ENCODE peak calls at places on chromosomes 3 and 15, in five cellular contexts. D is naive thymus-derived CD4-positive, alpha-beta T cell; U is colonic mucosa; X is NCI-H510A treated with DMSO at 0.1 percent for 48 hours; G is activated T-helper 1 cell treated with Interleukin-2 at 50 U/mL for 16 hours. W is an unnamed sample.

GRCh38 chr3:42846682-42847522 is 28.8 kb downstream of the CYP8B1 start:
- DNase-seq in G (no peak), U (no peak), X (no peak), D (no peak), W (no peak)

GRCh38 chr15:36161781-36162212 is 417.6 kb upstream of the CDIN1 start:
- DNase-seq in U (no peak), X (no peak), D (no peak), G (no peak), W (no peak)

GRCh38 chr3:101849714-101850326 is 506 bp downstream of the NFKBIZ start:
- DNase-seq in X (peak), G (peak), U (no peak), D (peak), W (peak)

GRCh38 chr15:69034352-69034751 is 19.9 kb downstream of the NOX5 start:
- DNase-seq in U (no peak), D (no peak), X (no peak), G (no peak), W (no peak)

GRCh38 chr3:24963762-24964625 is 464.1 kb upstream of the RARB start:
- DNase-seq in U (no peak), G (no peak), X (peak), D (no peak), W (no peak)

GRCh38 chr3:19506171-19506570 is 357.9 kb downstream of the KCNH8 start:
- DNase-seq in D (no peak), X (no peak), U (no peak), G (no peak), W (no peak)

GRCh38 chr3:52983336-52983807 is 62.5 kb downstream of the SFMBT1 start:
- DNase-seq in D (no peak), U (no peak), G (peak), X (no peak), W (peak)

GRCh38 chr3:62795978-62796635 is 79.1 kb downstream of the CADPS start:
- DNase-seq in U (no peak), G (no peak), D (no peak), X (no peak), W (no peak)

GRCh38 chr3:194632983-194633348 is 253 bp downstream of the TMEM44 start:
- DNase-seq in D (no peak), X (no peak), U (peak), G (no peak), W (no peak)

GRCh38 chr3:23490459-23490858 is 287.3 kb downstream of the UBE2E2 start:
- DNase-seq in X (no peak), D (no peak), U (no peak), G (no peak), W (no peak)

W was measured in central memory CD4-positive, alpha-beta T cell.